ENCODE peak calls at places on chromosomes 4 and X, in five cellular contexts. G is AG09319; T is lung microvascular endothelial cell; D is adrenal gland; Y is stimulated activated CD8-positive, alpha-beta memory T cell treated with anti-CD3 and anti-CD28 coated beads, Interleukin-4, amount 100 ng/mL, for 48 hours. R is an unnamed sample.

GRCh38 chr4:3727847-3728469 is 38.2 kb upstream of the ADRA2C start:
- DNase-seq in Y (no peak), D (no peak), G (no peak), T (no peak), R (no peak)

GRCh38 chr4:108370291-108370690 is 201.6 kb upstream of the LEF1 start:
- DNase-seq in D (no peak), G (no peak), Y (peak; percentile 60), T (no peak), R (no peak)

GRCh38 chr4:65392488-65392887 is 277.8 kb downstream of the EPHA5 start:
- DNase-seq in D (no peak), T (no peak), G (no peak), Y (no peak), R (no peak)

GRCh38 chrX:19334945-19335626 is 8.6 kb upstream of the PDHA1 start:
- DNase-seq in T (peak; percentile 36), D (no peak), G (no peak), Y (peak; percentile 28), R (no peak)

GRCh38 chr4:140095694-140096482 is 58.1 kb downstream of the MAML3 start:
- DNase-seq in T (peak; percentile 99), G (no peak), D (peak; percentile 84), Y (peak; percentile 71), R (no peak)

GRCh38 chr4:147134536-147135210 is 189.0 kb upstream of the TTC29 start:
- DNase-seq in D (no peak), G (no peak), T (no peak), Y (no peak), R (no peak)

GRCh38 chr4:133683967-133684366 is 517.6 kb downstream of the PABPC4L start:
- DNase-seq in D (no peak), T (no peak), Y (no peak), G (no peak), R (no peak)

GRCh38 chr4:5472166-5472565 is 236.2 kb downstream of the EVC2 start:
- DNase-seq in G (no peak), T (no peak), Y (no peak), D (no peak), R (no peak)

GRCh38 chr4:102104278-102104677 is 241.0 kb downstream of the SLC39A8 start:
- DNase-seq in G (no peak), T (no peak), D (no peak), Y (no peak), R (no peak)

GRCh38 chr4:42313872-42314271 is 83.4 kb upstream of the SHISA3 start:
- DNase-seq in Y (no peak), G (no peak), T (no peak), D (no peak), R (no peak)

GRCh38 chrX:74451450-74452198 is 30.3 kb downstream of the SLC16A2 start:
- DNase-seq in G (no peak), Y (no peak), T (no peak), D (peak; percentile 67), R (no peak)